ENCODE peak calls at places on chromosomes 5 and 9, in five cellular contexts. One of them, this sample, is unnamed.

GRCh38 chr5:81151546-81151945 is 81.6 kb upstream of the CKMT2 start:
- DNase-seq in NCI-H748 treated with DMSO at 0.1 percent for 48 hours: no peak
- DNase-seq in islet precursor cell: no peak
- DNase-seq in GM03348: no peak
- DNase-seq in iPS DF 19.7: no peak
- DNase-seq in this sample: no peak

GRCh38 chr5:88870280-88870679 is 12.7 kb downstream of the MEF2C start:
- DNase-seq in NCI-H748 treated with DMSO at 0.1 percent for 48 hours: no peak
- DNase-seq in islet precursor cell: no peak
- DNase-seq in GM03348: no peak
- DNase-seq in iPS DF 19.7: no peak
- DNase-seq in this sample: no peak

GRCh38 chr5:160198148-160198545 is 31.2 kb upstream of the FABP6 start:
- DNase-seq in NCI-H748 treated with DMSO at 0.1 percent for 48 hours: no peak
- DNase-seq in islet precursor cell: no peak
- DNase-seq in GM03348: no peak
- DNase-seq in iPS DF 19.7: no peak
- DNase-seq in this sample: no peak

GRCh38 chr5:170269579-170269978 is 28.0 kb downstream of the LCP2 start:
- DNase-seq in NCI-H748 treated with DMSO at 0.1 percent for 48 hours: no peak
- DNase-seq in islet precursor cell: peak; percentile 9
- DNase-seq in GM03348: no peak
- DNase-seq in iPS DF 19.7: no peak
- DNase-seq in this sample: no peak

GRCh38 chr5:126101901-126102300 is 321.3 kb upstream of the GRAMD2B start:
- DNase-seq in NCI-H748 treated with DMSO at 0.1 percent for 48 hours: no peak
- DNase-seq in islet precursor cell: no peak
- DNase-seq in GM03348: no peak
- DNase-seq in iPS DF 19.7: no peak
- DNase-seq in this sample: no peak

GRCh38 chr5:148972958-148973357 is 89.9 kb downstream of the SH3TC2 start:
- DNase-seq in NCI-H748 treated with DMSO at 0.1 percent for 48 hours: no peak
- DNase-seq in islet precursor cell: peak; percentile 81
- DNase-seq in GM03348: peak; percentile 83
- DNase-seq in iPS DF 19.7: no peak
- DNase-seq in this sample: peak; percentile 36

GRCh38 chr9:132249123-132249522 is 87.3 kb downstream of the NTNG2 start:
- DNase-seq in NCI-H748 treated with DMSO at 0.1 percent for 48 hours: no peak
- DNase-seq in islet precursor cell: no peak
- DNase-seq in GM03348: no peak
- DNase-seq in iPS DF 19.7: no peak
- DNase-seq in this sample: no peak

GRCh38 chr5:163105456-163105855 is 331.9 kb upstream of the CCNG1 start:
- DNase-seq in NCI-H748 treated with DMSO at 0.1 percent for 48 hours: no peak
- DNase-seq in islet precursor cell: no peak
- DNase-seq in GM03348: no peak
- DNase-seq in iPS DF 19.7: no peak
- DNase-seq in this sample: no peak

GRCh38 chr9:105114318-105114717 is 130.1 kb upstream of the SLC44A1 start:
- DNase-seq in NCI-H748 treated with DMSO at 0.1 percent for 48 hours: no peak
- DNase-seq in islet precursor cell: no peak
- DNase-seq in GM03348: no peak
- DNase-seq in iPS DF 19.7: no peak
- DNase-seq in this sample: no peak

GRCh38 chr5:137152616-137153015 is 346.5 kb downstream of the SPOCK1 start:
- DNase-seq in NCI-H748 treated with DMSO at 0.1 percent for 48 hours: no peak
- DNase-seq in islet precursor cell: no peak
- DNase-seq in GM03348: no peak
- DNase-seq in iPS DF 19.7: no peak
- DNase-seq in this sample: no peak

GRCh38 chr9:7376213-7376612 is 423.4 kb downstream of the DMAC1 start:
- DNase-seq in NCI-H748 treated with DMSO at 0.1 percent for 48 hours: no peak
- DNase-seq in islet precursor cell: no peak
- DNase-seq in GM03348: no peak
- DNase-seq in iPS DF 19.7: no peak
- DNase-seq in this sample: no peak

GRCh38 chr9:12790026-12790425 is 15.2 kb downstream of the LURAP1L start:
- DNase-seq in NCI-H748 treated with DMSO at 0.1 percent for 48 hours: no peak
- DNase-seq in islet precursor cell: no peak
- DNase-seq in GM03348: no peak
- DNase-seq in iPS DF 19.7: no peak
- DNase-seq in this sample: no peak

GRCh38 chr5:54115768-54116403 is 194.5 kb downstream of the ARL15 start:
- DNase-seq in NCI-H748 treated with DMSO at 0.1 percent for 48 hours: no peak
- DNase-seq in islet precursor cell: peak; percentile 65
- DNase-seq in GM03348: peak; percentile 13
- DNase-seq in iPS DF 19.7: no peak
- DNase-seq in this sample: no peak

GRCh38 chr9:128683340-128684064 is 5.5 kb upstream of the SET start:
- DNase-seq in NCI-H748 treated with DMSO at 0.1 percent for 48 hours: no peak
- DNase-seq in islet precursor cell: peak; percentile 91
- DNase-seq in GM03348: peak; percentile 56
- DNase-seq in iPS DF 19.7: peak; percentile 85
- DNase-seq in this sample: peak; percentile 89

GRCh38 chr9:135388530-135388929 is 91.1 kb upstream of the PPP1R26 start:
- DNase-seq in NCI-H748 treated with DMSO at 0.1 percent for 48 hours: no peak
- DNase-seq in islet precursor cell: no peak
- DNase-seq in GM03348: no peak
- DNase-seq in iPS DF 19.7: no peak
- DNase-seq in this sample: no peak

GRCh38 chr9:73896061-73896460 is 601.1 kb upstream of the RORB start:
- DNase-seq in NCI-H748 treated with DMSO at 0.1 percent for 48 hours: no peak
- DNase-seq in islet precursor cell: no peak
- DNase-seq in GM03348: no peak
- DNase-seq in iPS DF 19.7: no peak
- DNase-seq in this sample: no peak